ENCODE peak calls at places on chromosomes 6 and 20, in six cellular contexts. Q is GM12891, M is GM12878, H is GM12892, S is GM23338, X is HepG2. O is an unnamed sample.

GRCh38 chr20:830011-830521 is 3.4 kb upstream of the FAM110A start:
- DNase-seq in Q (no peak), M (no peak), H (no peak), S (no peak), X (no peak), O (no peak)

GRCh38 chr6:159602370-159603185 is 90.5 kb downstream of the SOD2 start:
- DNase-seq in Q (no peak), M (no peak), H (no peak), S (no peak), X (no peak), O (no peak)

GRCh38 chr6:158357570-158358216 is 45.4 kb downstream of the TULP4 start:
- DNase-seq in Q (peak; percentile 24), M (peak; percentile 62), H (peak; percentile 36), S (no peak), X (no peak), O (no peak)

GRCh38 chr20:37346526-37347346 is 796 bp downstream of the SRC start:
- DNase-seq in Q (no peak), M (no peak), H (peak; percentile 12), S (peak; percentile 59), X (no peak), O (no peak)

GRCh38 chr6:89640804-89641203 is 2.3 kb upstream of the LYRM2 start:
- DNase-seq in Q (no peak), M (no peak), H (no peak), S (peak; percentile 9), X (no peak), O (no peak)

GRCh38 chr6:62971976-62972658 is 239.2 kb upstream of the FKBP1C start:
- DNase-seq in Q (no peak), M (no peak), H (no peak), S (no peak), X (no peak), O (no peak)

GRCh38 chr6:170453586-170454511 is 99.3 kb downstream of the PSMB1 start:
- DNase-seq in Q (no peak), M (no peak), H (no peak), S (no peak), X (no peak), O (peak; percentile 71)

GRCh38 chr6:107491059-107491609 is 1.2 kb downstream of the SOBP start:
- DNase-seq in Q (peak; percentile 13), M (no peak), H (peak; percentile 14), S (peak; percentile 80), X (peak; percentile 27), O (no peak)

GRCh38 chr6:118509009-118509617 is 39.0 kb upstream of the PLN start:
- DNase-seq in Q (no peak), M (no peak), H (no peak), S (peak; percentile 52), X (peak; percentile 26), O (no peak)

GRCh38 chr20:36644032-36644712 is 1.8 kb downstream of the SLA2 start:
- DNase-seq in Q (no peak), M (no peak), H (no peak), S (no peak), X (no peak), O (no peak)

GRCh38 chr20:11080010-11080409 is 406.2 kb upstream of the JAG1 start:
- DNase-seq in Q (no peak), M (no peak), H (no peak), S (no peak), X (no peak), O (no peak)

GRCh38 chr6:124613050-124613449 is 349.2 kb upstream of the RNF217 start:
- DNase-seq in Q (no peak), M (no peak), H (no peak), S (peak; percentile 5), X (no peak), O (no peak)

GRCh38 chr6:7809346-7809745 is 83.4 kb downstream of the BMP6 start:
- DNase-seq in Q (no peak), M (no peak), H (no peak), S (no peak), X (no peak), O (no peak)

GRCh38 chr20:11687546-11688292 is 230.0 kb upstream of the BTBD3 start:
- DNase-seq in Q (no peak), M (no peak), H (no peak), S (no peak), X (peak; percentile 84), O (no peak)

GRCh38 chr6:163940705-163941470 is 526.4 kb downstream of the QKI start:
- DNase-seq in Q (no peak), M (no peak), H (no peak), S (no peak), X (no peak), O (no peak)

GRCh38 chr20:50054626-50055511 is 58.1 kb downstream of the UBE2V1 start:
- DNase-seq in Q (no peak), M (no peak), H (no peak), S (no peak), X (peak; percentile 67), O (no peak)

GRCh38 chr6:101226677-101227135 is 166.8 kb upstream of the GRIK2 start:
- DNase-seq in Q (no peak), M (no peak), H (no peak), S (peak; percentile 91), X (peak; percentile 20), O (no peak)

GRCh38 chr20:64211874-64212658 is 43.5 kb upstream of the PCMTD2 start:
- DNase-seq in Q (no peak), M (no peak), H (no peak), S (no peak), X (no peak), O (no peak)

GRCh38 chr6:131652472-131652871 is 15.4 kb downstream of the ENPP3 start:
- DNase-seq in Q (no peak), M (no peak), H (no peak), S (no peak), X (no peak), O (no peak)

GRCh38 chr6:34817337-34817910 is 25.5 kb downstream of the BLTP3A start:
- DNase-seq in Q (no peak), M (no peak), H (no peak), S (no peak), X (no peak), O (no peak)

GRCh38 chr6:85675030-85675819 is 32.5 kb upstream of the SYNCRIP start:
- DNase-seq in Q (no peak), M (no peak), H (no peak), S (peak; percentile 21), X (no peak), O (no peak)

GRCh38 chr20:41249371-41249770 is 68.2 kb downstream of the ZHX3 start:
- DNase-seq in Q (no peak), M (no peak), H (peak; percentile 15), S (no peak), X (no peak), O (peak; percentile 83)

GRCh38 chr20:58580493-58580835 is 65.3 kb upstream of the APCDD1L start:
- DNase-seq in Q (no peak), M (no peak), H (no peak), S (no peak), X (no peak), O (peak; percentile 44)

GRCh38 chr6:119844385-119844784 is 494.8 kb upstream of the MAN1A1 start:
- DNase-seq in Q (no peak), M (no peak), H (no peak), S (no peak), X (no peak), O (no peak)

GRCh38 chr20:17657079-17657825 is 24.8 kb downstream of the RRBP1 start:
- DNase-seq in Q (no peak), M (no peak), H (no peak), S (no peak), X (no peak), O (no peak)

GRCh38 chr6:36827261-36828079 is 11.8 kb downstream of the CPNE5 start:
- DNase-seq in Q (no peak), M (no peak), H (no peak), S (no peak), X (no peak), O (no peak)

GRCh38 chr6:49462599-49462926 is 490 bp downstream of the MMUT start:
- DNase-seq in Q (no peak), M (no peak), H (no peak), S (peak; percentile 4), X (no peak), O (no peak)

GRCh38 chr20:53829706-53830521 is 236.3 kb upstream of the ZNF217 start:
- DNase-seq in Q (no peak), M (no peak), H (no peak), S (no peak), X (peak; percentile 94), O (no peak)

GRCh38 chr6:74222768-74223321 is 526.8 kb downstream of the CD109 start:
- DNase-seq in Q (no peak), M (no peak), H (no peak), S (peak; percentile 85), X (no peak), O (no peak)

GRCh38 chr6:37717836-37718251 is 20.2 kb upstream of the MDGA1 start:
- DNase-seq in Q (no peak), M (no peak), H (no peak), S (no peak), X (no peak), O (no peak)

GRCh38 chr6:43869792-43870659 is 100.0 kb downstream of the VEGFA start:
- DNase-seq in Q (no peak), M (no peak), H (no peak), S (peak; percentile 32), X (no peak), O (no peak)

GRCh38 chr6:157490870-157491269 is 109.9 kb downstream of the ZDHHC14 start:
- DNase-seq in Q (no peak), M (no peak), H (no peak), S (no peak), X (no peak), O (no peak)

GRCh38 chr6:39430968-39431523 is 108.5 kb upstream of the KCNK16 start:
- DNase-seq in Q (no peak), M (no peak), H (no peak), S (peak; percentile 37), X (no peak), O (peak; percentile 83)
- TF ChIP-seq POLR2AphosphoS5 in Q (no peak), M (no peak), H (no peak), S (no peak), X (no peak), O (no peak)

GRCh38 chr6:76230711-76231110 is 158.2 kb upstream of the IMPG1 start:
- DNase-seq in Q (no peak), M (no peak), H (no peak), S (peak; percentile 62), X (peak; percentile 5), O (no peak)
- TF ChIP-seq POLR2AphosphoS5 in Q (no peak), M (no peak), H (no peak), S (no peak), X (no peak), O (no peak)

DNA sequence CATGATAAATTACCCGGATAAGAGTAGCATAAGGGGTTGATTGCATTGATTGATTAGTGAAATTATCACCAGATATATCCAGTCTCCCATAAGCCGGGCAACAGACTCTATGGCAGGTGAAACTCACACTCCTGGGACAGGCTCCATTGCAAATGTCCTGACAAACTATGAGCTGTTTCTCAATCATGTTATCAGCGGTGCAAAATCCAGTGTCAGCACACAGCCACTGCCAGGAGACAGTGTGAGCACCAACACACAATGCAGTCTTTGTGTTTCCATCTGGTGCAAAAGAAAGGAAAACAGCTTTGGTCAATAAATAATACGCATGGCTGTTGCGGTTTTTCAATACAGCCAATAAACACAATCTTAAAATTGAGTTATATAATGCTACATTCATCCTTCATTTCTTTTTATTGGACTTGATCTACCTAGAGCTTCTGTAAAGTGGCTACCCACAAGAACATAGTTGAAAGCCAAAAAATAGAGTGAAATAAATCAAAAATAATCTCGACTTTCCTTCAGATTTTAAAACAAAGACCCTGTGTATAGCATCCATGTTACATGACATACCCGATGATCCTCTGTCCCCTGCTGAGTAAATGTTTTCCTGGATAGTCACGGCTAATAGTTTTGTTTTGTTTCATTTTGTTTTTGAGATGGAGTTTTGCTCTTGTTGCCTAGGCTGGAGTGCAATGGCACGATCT is 64.3 kb upstream of the AFDN start:
- DNase-seq in Q (no peak), M (no peak), H (no peak), S (no peak), X (peak; percentile 99), O (peak; percentile 37)
- TF ChIP-seq POLR2AphosphoS5 in Q (no peak), M (no peak), H (no peak), S (no peak), X (no peak), O (no peak)

GRCh38 chr6:6717953-6718352 is 129.4 kb downstream of the LY86 start:
- DNase-seq in Q (no peak), M (no peak), H (no peak), S (no peak), X (no peak), O (no peak)
- TF ChIP-seq POLR2AphosphoS5 in Q (no peak), M (no peak), H (no peak), S (no peak), X (no peak), O (no peak)